ENCODE peak calls at places on chromosomes 13 and 19, in eight cellular contexts. X is T-helper 22 cell; V is neuronal stem cell; Y is GM12864; O is MV-4-11; B is T-helper 2 cell; K is stimulated activated CD4-positive, alpha-beta T cell treated with anti-CD3 and anti-CD28 coated beads, Interleukin-4, amount 100 ng/mL, for 1 hour; T is nucleus accumbens. W is an unnamed sample.
A peak's percentile ranks its signal among the peaks of the same experiment; 100 is the strongest.

GRCh38 chr13:54928071-54928470 is 1899.5 kb downstream of the OLFM4 start:
- DNase-seq in V (no peak), T (no peak), B (no peak), K (no peak), X (no peak), O (no peak), Y (no peak), W (no peak)

GRCh38 chr13:101307181-101307701 is 109.1 kb downstream of the NALCN start:
- DNase-seq in T (no peak), B (no peak), K (no peak), X (no peak), O (peak; percentile 3), Y (no peak), V (no peak), W (no peak)

GRCh38 chr19:41997121-41997850 is 3.3 kb upstream of the ATP1A3 start:
- DNase-seq in T (no peak), Y (no peak), V (peak; percentile 69), O (peak; percentile 28), X (no peak), B (peak; percentile 8), K (peak; percentile 46), W (peak; percentile 34)

GRCh38 chr13:27774651-27775050 is 17.6 kb upstream of the GSX1 start:
- DNase-seq in V (no peak), B (no peak), O (peak; percentile 93), Y (peak; percentile 16), T (no peak), X (no peak), K (no peak), W (no peak)

GRCh38 chr13:31797154-31797775 is 57.9 kb downstream of the RXFP2 start:
- DNase-seq in Y (no peak), X (no peak), V (peak; percentile 4), O (peak; percentile 25), K (no peak), T (no peak), B (no peak), W (no peak)

GRCh38 chr19:49489601-49490167 is 2.3 kb downstream of the RPL13A start:
- DNase-seq in Y (no peak), K (peak; percentile 38), V (no peak), B (peak; percentile 40), X (no peak), T (no peak), O (peak; percentile 57), W (no peak)

GRCh38 chr13:78054152-78054551 is 135.5 kb upstream of the EDNRB start:
- DNase-seq in V (no peak), X (no peak), B (no peak), O (no peak), Y (no peak), T (no peak), K (no peak), W (no peak)

GRCh38 chr19:2144190-2144589 is 7.2 kb downstream of the AP3D1 start:
- DNase-seq in K (no peak), Y (no peak), X (no peak), T (no peak), O (no peak), B (no peak), V (no peak), W (no peak)

GRCh38 chr13:50801087-50801931 is 42.2 kb downstream of the DLEU7 start:
- DNase-seq in O (peak; percentile 76), K (peak; percentile 43), V (peak; percentile 76), X (peak; percentile 2), T (peak; percentile 14), Y (peak; percentile 64), B (peak; percentile 32), W (peak; percentile 51)

GRCh38 chr19:1584500-1585242 is 8.0 kb downstream of the MBD3 start:
- DNase-seq in B (no peak), X (no peak), T (no peak), K (no peak), O (no peak), Y (no peak), V (no peak), W (no peak)

GRCh38 chr13:100668408-100668807 is 6.2 kb downstream of the TMTC4 start:
- DNase-seq in Y (no peak), X (no peak), K (no peak), V (no peak), B (no peak), O (no peak), T (no peak), W (no peak)

GRCh38 chr13:48333976-48334375 is 30.4 kb downstream of the RB1 start:
- DNase-seq in Y (no peak), X (no peak), K (no peak), T (no peak), O (no peak), V (no peak), B (no peak), W (no peak)

GRCh38 chr19:823565-824121 is 1.9 kb upstream of the PLPPR3 start:
- DNase-seq in Y (no peak), V (no peak), X (no peak), K (no peak), T (no peak), B (no peak), O (peak; percentile 95), W (no peak)

GRCh38 chr13:64753606-64754005 is 2476.5 kb downstream of the PCDH9 start:
- DNase-seq in O (no peak), X (no peak), T (no peak), Y (no peak), B (no peak), K (no peak), V (no peak), W (no peak)

GRCh38 chr13:98846991-98847390 is 94.5 kb upstream of the SLC15A1 start:
- DNase-seq in V (no peak), Y (no peak), T (no peak), X (no peak), O (no peak), K (no peak), B (no peak), W (no peak)

GRCh38 chr13:53052675-53053074 is 24.1 kb downstream of the OLFM4 start:
- DNase-seq in V (no peak), T (no peak), B (no peak), Y (no peak), K (no peak), O (no peak), X (no peak), W (no peak)

GRCh38 chr13:57629391-57629804 is 2.1 kb upstream of the PCDH17 start:
- DNase-seq in Y (no peak), O (no peak), T (peak; percentile 17), B (no peak), X (no peak), K (no peak), V (no peak), W (no peak)

GRCh38 chr19:35555301-35556005 is 8.0 kb downstream of the ATP4A start:
- DNase-seq in V (peak; percentile 21), Y (no peak), K (no peak), B (no peak), O (no peak), X (no peak), T (no peak), W (no peak)

GRCh38 chr19:29519146-29519545 is 6.6 kb upstream of the VSTM2B start:
- DNase-seq in O (no peak), Y (no peak), B (no peak), V (no peak), K (no peak), T (no peak), X (no peak), W (no peak)

GRCh38 chr19:19385900-19386339 is 19.6 kb upstream of the GATAD2A start:
- DNase-seq in B (no peak), K (peak; percentile 53), O (peak; percentile 59), Y (no peak), T (no peak), V (no peak), X (no peak), W (peak; percentile 36)

GRCh38 chr19:29294343-29294811 is 81.4 kb upstream of the UQCRFS1 start:
- DNase-seq in V (no peak), X (no peak), T (no peak), O (peak; percentile 70), Y (no peak), B (no peak), K (no peak), W (no peak)

GRCh38 chr13:104810242-104810641 is 1725.2 kb downstream of the EFNB2 start:
- DNase-seq in Y (no peak), O (peak; percentile 48), B (no peak), K (no peak), V (no peak), X (no peak), T (no peak), W (no peak)

GRCh38 chr13:34044041-34044440 is 226.1 kb downstream of the RFC3 start:
- DNase-seq in K (no peak), Y (no peak), B (no peak), V (no peak), X (no peak), T (no peak), O (no peak), W (no peak)

GRCh38 chr19:48480476-48481190 is 11.5 kb downstream of the CYTH2 start:
- DNase-seq in B (peak; percentile 51), X (peak; percentile 41), O (peak; percentile 58), K (peak; percentile 59), V (no peak), T (no peak), Y (no peak), W (peak; percentile 38)

GRCh38 chr19:40662925-40663711 is 27.3 kb downstream of the NUMBL start:
- DNase-seq in X (peak; percentile 77), B (peak; percentile 83), Y (no peak), K (peak; percentile 96), V (peak; percentile 89), T (peak; percentile 69), O (peak; percentile 76), W (peak; percentile 96)

GRCh38 chr13:94389544-94390351 is 89.7 kb downstream of the DCT start:
- DNase-seq in V (no peak), O (no peak), X (no peak), T (no peak), K (no peak), B (no peak), Y (no peak), W (no peak)

GRCh38 chr19:28883241-28883693 is 329.7 kb downstream of the UQCRFS1 start:
- DNase-seq in K (no peak), O (no peak), Y (no peak), B (no peak), V (no peak), T (no peak), X (no peak), W (no peak)

GRCh38 chr19:5973867-5974635 is 3.9 kb downstream of the RANBP3 start:
- DNase-seq in V (no peak), O (no peak), T (no peak), B (no peak), X (no peak), Y (no peak), K (no peak), W (no peak)

GRCh38 chr19:7902796-7903243 is 857 bp upstream of the MAP2K7 start:
- DNase-seq in Y (no peak), K (no peak), T (no peak), V (no peak), X (no peak), O (no peak), B (no peak), W (no peak)

GRCh38 chr13:76656496-76656895 is 229.7 kb downstream of the KCTD12 start:
- DNase-seq in O (peak; percentile 64), T (no peak), B (no peak), X (no peak), V (no peak), K (no peak), Y (no peak), W (no peak)

GRCh38 chr13:50197705-50198104 is 182.5 kb downstream of the KCNRG start:
- DNase-seq in Y (no peak), K (no peak), X (no peak), O (no peak), V (no peak), B (no peak), T (no peak), W (no peak)

GRCh38 chr13:112775791-112776279 is 86.0 kb downstream of the ATP11A start:
- DNase-seq in X (no peak), B (no peak), K (no peak), T (no peak), V (no peak), O (no peak), Y (no peak), W (no peak)

GRCh38 chr19:46351241-46352041 is 4.6 kb downstream of the PPP5C start:
- DNase-seq in V (no peak), O (peak; percentile 60), B (no peak), T (no peak), X (no peak), Y (no peak), K (no peak), W (no peak)

GRCh38 chr13:100872761-100873160 is 198.2 kb upstream of the TMTC4 start:
- DNase-seq in B (no peak), Y (no peak), X (no peak), K (no peak), V (no peak), O (no peak), T (no peak), W (no peak)

W was measured in central memory CD8-positive, alpha-beta T cell.